ENCODE peak calls at places on chromosome 6, in ten cellular contexts. One of them, this sample, is unnamed.

GRCh38 chr6:106162926-106163325 is 76.8 kb downstream of the PRDM1 start:
- DNase-seq in tibial nerve: no peak
- DNase-seq in GM12865: no peak
- DNase-seq in MCF 10A: no peak
- DNase-seq in kidney: no peak
- DNase-seq in fibroblast of pulmonary artery: no peak
- DNase-seq in AG10803: peak; percentile 72
- DNase-seq in endothelial cell: no peak
- DNase-seq in GM23338: no peak
- DNase-seq in ovary: no peak
- DNase-seq in this sample: no peak

GRCh38 chr6:193773-194310 is 98.4 kb upstream of the DUSP22 start:
- DNase-seq in tibial nerve: no peak
- DNase-seq in GM12865: peak; percentile 90
- DNase-seq in MCF 10A: no peak
- DNase-seq in kidney: no peak
- DNase-seq in fibroblast of pulmonary artery: no peak
- DNase-seq in AG10803: no peak
- DNase-seq in endothelial cell: no peak
- DNase-seq in GM23338: no peak
- DNase-seq in ovary: no peak
- DNase-seq in this sample: no peak

GRCh38 chr6:76694779-76695178 is 622.3 kb upstream of the IMPG1 start:
- DNase-seq in tibial nerve: no peak
- DNase-seq in GM12865: no peak
- DNase-seq in MCF 10A: no peak
- DNase-seq in kidney: no peak
- DNase-seq in fibroblast of pulmonary artery: no peak
- DNase-seq in AG10803: no peak
- DNase-seq in endothelial cell: no peak
- DNase-seq in GM23338: no peak
- DNase-seq in ovary: no peak
- DNase-seq in this sample: no peak

GRCh38 chr6:90401933-90402830 is 105.5 kb upstream of the BACH2 start:
- DNase-seq in tibial nerve: no peak
- DNase-seq in GM12865: peak; percentile 38
- DNase-seq in MCF 10A: no peak
- DNase-seq in kidney: peak; percentile 41
- DNase-seq in fibroblast of pulmonary artery: no peak
- DNase-seq in AG10803: no peak
- DNase-seq in endothelial cell: no peak
- DNase-seq in GM23338: no peak
- DNase-seq in ovary: no peak
- DNase-seq in this sample: no peak

GRCh38 chr6:40336986-40337780 is 250.0 kb downstream of the LRFN2 start:
- DNase-seq in tibial nerve: no peak
- DNase-seq in GM12865: no peak
- DNase-seq in MCF 10A: no peak
- DNase-seq in kidney: no peak
- DNase-seq in fibroblast of pulmonary artery: no peak
- DNase-seq in AG10803: no peak
- DNase-seq in endothelial cell: no peak
- DNase-seq in GM23338: no peak
- DNase-seq in ovary: no peak
- DNase-seq in this sample: no peak

GRCh38 chr6:155645328-155645727 is 189.7 kb upstream of the NOX3 start:
- DNase-seq in tibial nerve: no peak
- DNase-seq in GM12865: no peak
- DNase-seq in MCF 10A: peak; percentile 31
- DNase-seq in kidney: no peak
- DNase-seq in fibroblast of pulmonary artery: peak; percentile 24
- DNase-seq in AG10803: no peak
- DNase-seq in endothelial cell: no peak
- DNase-seq in GM23338: no peak
- DNase-seq in ovary: no peak
- DNase-seq in this sample: no peak

GRCh38 chr6:152094992-152095592 is 287.6 kb downstream of the ESR1 start:
- DNase-seq in tibial nerve: peak; percentile 75
- DNase-seq in GM12865: no peak
- DNase-seq in MCF 10A: peak; percentile 98
- DNase-seq in kidney: peak; percentile 89
- DNase-seq in fibroblast of pulmonary artery: peak; percentile 98
- DNase-seq in AG10803: peak; percentile 100
- DNase-seq in endothelial cell: no peak
- DNase-seq in GM23338: no peak
- DNase-seq in ovary: peak; percentile 72
- DNase-seq in this sample: no peak

GRCh38 chr6:122416825-122417224 is 17.4 kb downstream of the HSF2 start:
- DNase-seq in tibial nerve: no peak
- DNase-seq in GM12865: no peak
- DNase-seq in MCF 10A: no peak
- DNase-seq in kidney: no peak
- DNase-seq in fibroblast of pulmonary artery: no peak
- DNase-seq in AG10803: no peak
- DNase-seq in endothelial cell: no peak
- DNase-seq in GM23338: no peak
- DNase-seq in ovary: no peak
- DNase-seq in this sample: no peak

GRCh38 chr6:33634203-33634727 is 13.1 kb downstream of the ITPR3 start:
- DNase-seq in tibial nerve: no peak
- DNase-seq in GM12865: no peak
- DNase-seq in MCF 10A: no peak
- DNase-seq in kidney: peak; percentile 81
- DNase-seq in fibroblast of pulmonary artery: no peak
- DNase-seq in AG10803: no peak
- DNase-seq in endothelial cell: no peak
- DNase-seq in GM23338: no peak
- DNase-seq in ovary: peak; percentile 53
- DNase-seq in this sample: no peak

GRCh38 chr6:16334671-16335070 is 96.3 kb downstream of the GMPR start:
- DNase-seq in tibial nerve: peak; percentile 82
- DNase-seq in GM12865: no peak
- DNase-seq in MCF 10A: peak; percentile 96
- DNase-seq in kidney: no peak
- DNase-seq in fibroblast of pulmonary artery: peak; percentile 93
- DNase-seq in AG10803: peak; percentile 95
- DNase-seq in endothelial cell: no peak
- DNase-seq in GM23338: no peak
- DNase-seq in ovary: peak; percentile 66
- DNase-seq in this sample: no peak

GRCh38 chr6:105805581-105806023 is 280.5 kb upstream of the PRDM1 start:
- DNase-seq in tibial nerve: no peak
- DNase-seq in GM12865: no peak
- DNase-seq in MCF 10A: peak; percentile 42
- DNase-seq in kidney: no peak
- DNase-seq in fibroblast of pulmonary artery: no peak
- DNase-seq in AG10803: no peak
- DNase-seq in endothelial cell: no peak
- DNase-seq in GM23338: no peak
- DNase-seq in ovary: no peak
- DNase-seq in this sample: no peak

GRCh38 chr6:162229093-162229492 is 498.5 kb downstream of the PRKN start:
- DNase-seq in tibial nerve: no peak
- DNase-seq in GM12865: no peak
- DNase-seq in MCF 10A: no peak
- DNase-seq in kidney: no peak
- DNase-seq in fibroblast of pulmonary artery: no peak
- DNase-seq in AG10803: no peak
- DNase-seq in endothelial cell: no peak
- DNase-seq in GM23338: no peak
- DNase-seq in ovary: no peak
- DNase-seq in this sample: no peak

GRCh38 chr6:20875369-20875963 is 341.2 kb downstream of the CDKAL1 start:
- DNase-seq in tibial nerve: no peak
- DNase-seq in GM12865: peak; percentile 26
- DNase-seq in MCF 10A: peak; percentile 43
- DNase-seq in kidney: no peak
- DNase-seq in fibroblast of pulmonary artery: peak; percentile 73
- DNase-seq in AG10803: peak; percentile 28
- DNase-seq in endothelial cell: peak; percentile 21
- DNase-seq in GM23338: no peak
- DNase-seq in ovary: no peak
- DNase-seq in this sample: no peak

GRCh38 chr6:35168461-35168861 is 27.3 kb upstream of the TCP11 start:
- DNase-seq in tibial nerve: no peak
- DNase-seq in GM12865: no peak
- DNase-seq in MCF 10A: no peak
- DNase-seq in kidney: no peak
- DNase-seq in fibroblast of pulmonary artery: no peak
- DNase-seq in AG10803: no peak
- DNase-seq in endothelial cell: no peak
- DNase-seq in GM23338: no peak
- DNase-seq in ovary: no peak
- DNase-seq in this sample: no peak

GRCh38 chr6:35170166-35170565 is 29.0 kb upstream of the TCP11 start:
- DNase-seq in tibial nerve: no peak
- DNase-seq in GM12865: no peak
- DNase-seq in MCF 10A: no peak
- DNase-seq in kidney: no peak
- DNase-seq in fibroblast of pulmonary artery: no peak
- DNase-seq in AG10803: peak; percentile 63
- DNase-seq in endothelial cell: no peak
- DNase-seq in GM23338: no peak
- DNase-seq in ovary: no peak
- DNase-seq in this sample: no peak

GRCh38 chr6:35173068-35174042 is 32.2 kb upstream of the TCP11 start:
- DNase-seq in tibial nerve: no peak
- DNase-seq in GM12865: peak; percentile 37
- DNase-seq in MCF 10A: no peak
- DNase-seq in kidney: no peak
- DNase-seq in fibroblast of pulmonary artery: no peak
- DNase-seq in AG10803: peak; percentile 68
- DNase-seq in endothelial cell: no peak
- DNase-seq in GM23338: no peak
- DNase-seq in ovary: no peak
- DNase-seq in this sample: no peak

GRCh38 chr6:35174043-35174434 is 32.9 kb upstream of the TCP11 start:
- DNase-seq in tibial nerve: no peak
- DNase-seq in GM12865: peak; percentile 45
- DNase-seq in MCF 10A: no peak
- DNase-seq in kidney: no peak
- DNase-seq in fibroblast of pulmonary artery: no peak
- DNase-seq in AG10803: no peak
- DNase-seq in endothelial cell: no peak
- DNase-seq in GM23338: no peak
- DNase-seq in ovary: no peak
- DNase-seq in this sample: no peak

GRCh38 chr6:35170891-35171290 is 29.8 kb upstream of the TCP11 start:
- DNase-seq in tibial nerve: no peak
- DNase-seq in GM12865: no peak
- DNase-seq in MCF 10A: no peak
- DNase-seq in kidney: no peak
- DNase-seq in fibroblast of pulmonary artery: no peak
- DNase-seq in AG10803: no peak
- DNase-seq in endothelial cell: no peak
- DNase-seq in GM23338: no peak
- DNase-seq in ovary: no peak
- DNase-seq in this sample: no peak
- TF ChIP-seq CTCF in tibial nerve: no peak
- TF ChIP-seq CTCF in GM12865: no peak
- TF ChIP-seq CTCF in MCF 10A: no peak
- TF ChIP-seq CTCF in kidney: no peak
- TF ChIP-seq CTCF in fibroblast of pulmonary artery: no peak
- TF ChIP-seq CTCF in AG10803: no peak
- TF ChIP-seq CTCF in endothelial cell: no peak
- TF ChIP-seq CTCF in GM23338: no peak
- TF ChIP-seq CTCF in ovary: no peak
- TF ChIP-seq CTCF in this sample: no peak

GRCh38 chr6:67689329-67689728 is 945.8 kb upstream of the ADGRB3 start:
- DNase-seq in tibial nerve: no peak
- DNase-seq in GM12865: no peak
- DNase-seq in MCF 10A: no peak
- DNase-seq in kidney: no peak
- DNase-seq in fibroblast of pulmonary artery: no peak
- DNase-seq in AG10803: no peak
- DNase-seq in endothelial cell: no peak
- DNase-seq in GM23338: peak; percentile 54
- DNase-seq in ovary: no peak
- DNase-seq in this sample: no peak

GRCh38 chr6:67698534-67698933 is 936.5 kb upstream of the ADGRB3 start:
- DNase-seq in tibial nerve: no peak
- DNase-seq in GM12865: no peak
- DNase-seq in MCF 10A: no peak
- DNase-seq in kidney: no peak
- DNase-seq in fibroblast of pulmonary artery: no peak
- DNase-seq in AG10803: no peak
- DNase-seq in endothelial cell: no peak
- DNase-seq in GM23338: no peak
- DNase-seq in ovary: no peak
- DNase-seq in this sample: no peak

GRCh38 chr6:67694127-67694526 is 941.0 kb upstream of the ADGRB3 start:
- DNase-seq in tibial nerve: no peak
- DNase-seq in GM12865: no peak
- DNase-seq in MCF 10A: no peak
- DNase-seq in kidney: no peak
- DNase-seq in fibroblast of pulmonary artery: no peak
- DNase-seq in AG10803: no peak
- DNase-seq in endothelial cell: no peak
- DNase-seq in GM23338: peak; percentile 8
- DNase-seq in ovary: no peak
- DNase-seq in this sample: no peak
- TF ChIP-seq CTCF in tibial nerve: no peak
- TF ChIP-seq CTCF in GM12865: no peak
- TF ChIP-seq CTCF in MCF 10A: no peak
- TF ChIP-seq CTCF in kidney: no peak
- TF ChIP-seq CTCF in fibroblast of pulmonary artery: no peak
- TF ChIP-seq CTCF in AG10803: no peak
- TF ChIP-seq CTCF in endothelial cell: no peak
- TF ChIP-seq CTCF in GM23338: peak; percentile 52
- TF ChIP-seq CTCF in ovary: no peak
- TF ChIP-seq CTCF in this sample: peak; percentile 37

GRCh38 chr6:44858998-44859397 is 469.1 kb upstream of the RUNX2 start:
- DNase-seq in tibial nerve: no peak
- DNase-seq in GM12865: no peak
- DNase-seq in MCF 10A: no peak
- DNase-seq in kidney: no peak
- DNase-seq in fibroblast of pulmonary artery: peak; percentile 44
- DNase-seq in AG10803: peak; percentile 28
- DNase-seq in endothelial cell: no peak
- DNase-seq in GM23338: peak; percentile 8
- DNase-seq in ovary: no peak
- DNase-seq in this sample: no peak
- TF ChIP-seq CTCF in tibial nerve: no peak
- TF ChIP-seq CTCF in GM12865: no peak
- TF ChIP-seq CTCF in MCF 10A: no peak
- TF ChIP-seq CTCF in kidney: no peak
- TF ChIP-seq CTCF in fibroblast of pulmonary artery: no peak
- TF ChIP-seq CTCF in AG10803: no peak
- TF ChIP-seq CTCF in endothelial cell: no peak
- TF ChIP-seq CTCF in GM23338: peak; percentile 14
- TF ChIP-seq CTCF in ovary: no peak
- TF ChIP-seq CTCF in this sample: no peak

DNA sequence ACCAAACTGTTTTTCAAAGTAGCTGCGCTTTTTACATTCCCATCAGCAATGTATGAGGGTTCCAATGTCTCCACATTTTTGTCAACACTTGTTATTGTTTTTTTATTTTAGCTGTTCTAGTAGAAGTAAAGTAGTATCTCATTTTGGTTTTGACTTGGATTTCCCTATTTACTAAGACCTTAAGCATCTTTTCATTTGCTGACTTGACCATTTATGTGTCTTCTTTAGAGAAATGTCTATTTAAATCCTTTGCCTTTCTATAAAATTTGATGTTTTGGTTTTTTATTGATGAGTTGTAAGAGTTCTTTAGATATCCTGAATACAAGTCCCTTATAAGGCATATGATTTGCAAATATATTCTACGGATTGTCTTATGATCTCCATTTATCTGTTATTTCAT is 110.6 kb downstream of the CD164 start:
- DNase-seq in tibial nerve: no peak
- DNase-seq in GM12865: no peak
- DNase-seq in MCF 10A: no peak
- DNase-seq in kidney: no peak
- DNase-seq in fibroblast of pulmonary artery: no peak
- DNase-seq in AG10803: no peak
- DNase-seq in endothelial cell: no peak
- DNase-seq in GM23338: no peak
- DNase-seq in ovary: no peak
- DNase-seq in this sample: no peak
- TF ChIP-seq CTCF in tibial nerve: no peak
- TF ChIP-seq CTCF in GM12865: no peak
- TF ChIP-seq CTCF in MCF 10A: no peak
- TF ChIP-seq CTCF in kidney: no peak
- TF ChIP-seq CTCF in fibroblast of pulmonary artery: no peak
- TF ChIP-seq CTCF in AG10803: no peak
- TF ChIP-seq CTCF in endothelial cell: no peak
- TF ChIP-seq CTCF in GM23338: no peak
- TF ChIP-seq CTCF in ovary: no peak
- TF ChIP-seq CTCF in this sample: no peak